ENCODE peak calls at places on chromosomes 16 and 17, in seven cellular contexts. One of them, this sample, is unnamed.
A peak's percentile ranks its signal among the peaks of the same experiment; 100 is the strongest.

GRCh38 chr16:82990155-82990554 is 363.4 kb downstream of the CDH13 start:
- DNase-seq in endodermal cell: no peak
- DNase-seq in transverse colon: no peak
- DNase-seq in aorta: no peak
- DNase-seq in left ventricle myocardium inferior: no peak
- DNase-seq in stomach: no peak
- DNase-seq in heart right ventricle: no peak
- DNase-seq in this sample: no peak

GRCh38 chr17:47907932-47908562 is 12.0 kb downstream of the SP2 start:
- DNase-seq in endodermal cell: no peak
- DNase-seq in transverse colon: no peak
- DNase-seq in aorta: no peak
- DNase-seq in left ventricle myocardium inferior: no peak
- DNase-seq in stomach: no peak
- DNase-seq in heart right ventricle: no peak
- DNase-seq in this sample: no peak

GRCh38 chr16:48003226-48003907 is 152.4 kb downstream of the ABCC12 start:
- DNase-seq in endodermal cell: peak; percentile 74
- DNase-seq in transverse colon: no peak
- DNase-seq in aorta: no peak
- DNase-seq in left ventricle myocardium inferior: no peak
- DNase-seq in stomach: no peak
- DNase-seq in heart right ventricle: no peak
- DNase-seq in this sample: no peak

GRCh38 chr17:9363440-9364350 is 211.9 kb downstream of the STX8 start:
- DNase-seq in endodermal cell: peak; percentile 22
- DNase-seq in transverse colon: no peak
- DNase-seq in aorta: no peak
- DNase-seq in left ventricle myocardium inferior: no peak
- DNase-seq in stomach: no peak
- DNase-seq in heart right ventricle: no peak
- DNase-seq in this sample: no peak

GRCh38 chr16:57618306-57619132 is 9.9 kb upstream of the ADGRG1 start:
- DNase-seq in endodermal cell: peak; percentile 42
- DNase-seq in transverse colon: no peak
- DNase-seq in aorta: peak; percentile 56
- DNase-seq in left ventricle myocardium inferior: no peak
- DNase-seq in stomach: peak; percentile 64
- DNase-seq in heart right ventricle: no peak
- DNase-seq in this sample: peak; percentile 68

GRCh38 chr17:64941045-64941444 is 21.8 kb upstream of the LRRC37A3 start:
- DNase-seq in endodermal cell: peak; percentile 10
- DNase-seq in transverse colon: no peak
- DNase-seq in aorta: no peak
- DNase-seq in left ventricle myocardium inferior: no peak
- DNase-seq in stomach: no peak
- DNase-seq in heart right ventricle: no peak
- DNase-seq in this sample: no peak

GRCh38 chr17:31136319-31136718 is 41.5 kb downstream of the NF1 start:
- DNase-seq in endodermal cell: no peak
- DNase-seq in transverse colon: no peak
- DNase-seq in aorta: no peak
- DNase-seq in left ventricle myocardium inferior: no peak
- DNase-seq in stomach: no peak
- DNase-seq in heart right ventricle: no peak
- DNase-seq in this sample: no peak

GRCh38 chr16:1964046-1964505 is 550 bp downstream of the RPS2 start:
- DNase-seq in endodermal cell: no peak
- DNase-seq in transverse colon: no peak
- DNase-seq in aorta: no peak
- DNase-seq in left ventricle myocardium inferior: no peak
- DNase-seq in stomach: no peak
- DNase-seq in heart right ventricle: peak; percentile 60
- DNase-seq in this sample: peak; percentile 76

GRCh38 chr17:82623707-82624106 is 24.5 kb downstream of the WDR45B start:
- DNase-seq in endodermal cell: no peak
- DNase-seq in transverse colon: no peak
- DNase-seq in aorta: peak; percentile 27
- DNase-seq in left ventricle myocardium inferior: no peak
- DNase-seq in stomach: no peak
- DNase-seq in heart right ventricle: no peak
- DNase-seq in this sample: no peak

GRCh38 chr16:50395763-50396710 is 27.2 kb upstream of the BRD7 start:
- DNase-seq in endodermal cell: no peak
- DNase-seq in transverse colon: no peak
- DNase-seq in aorta: no peak
- DNase-seq in left ventricle myocardium inferior: no peak
- DNase-seq in stomach: no peak
- DNase-seq in heart right ventricle: no peak
- DNase-seq in this sample: no peak

GRCh38 chr16:30076276-30076791 is 540 bp downstream of the PPP4C start:
- DNase-seq in endodermal cell: no peak
- DNase-seq in transverse colon: peak; percentile 22
- DNase-seq in aorta: peak; percentile 78
- DNase-seq in left ventricle myocardium inferior: no peak
- DNase-seq in stomach: no peak
- DNase-seq in heart right ventricle: no peak
- DNase-seq in this sample: no peak

GRCh38 chr17:74939534-74939933 is 3.8 kb downstream of the OTOP3 start:
- DNase-seq in endodermal cell: no peak
- DNase-seq in transverse colon: no peak
- DNase-seq in aorta: no peak
- DNase-seq in left ventricle myocardium inferior: no peak
- DNase-seq in stomach: no peak
- DNase-seq in heart right ventricle: no peak
- DNase-seq in this sample: no peak

GRCh38 chr16:53056528-53056881 is 1.7 kb downstream of the CHD9 start:
- DNase-seq in endodermal cell: no peak
- DNase-seq in transverse colon: peak; percentile 35
- DNase-seq in aorta: no peak
- DNase-seq in left ventricle myocardium inferior: no peak
- DNase-seq in stomach: no peak
- DNase-seq in heart right ventricle: no peak
- DNase-seq in this sample: no peak

GRCh38 chr16:71974068-71974818 is 26.0 kb downstream of the PKD1L3 start:
- DNase-seq in endodermal cell: no peak
- DNase-seq in transverse colon: no peak
- DNase-seq in aorta: no peak
- DNase-seq in left ventricle myocardium inferior: no peak
- DNase-seq in stomach: no peak
- DNase-seq in heart right ventricle: no peak
- DNase-seq in this sample: no peak

GRCh38 chr16:48366165-48367093 is 18.8 kb downstream of the SIAH1 start:
- DNase-seq in endodermal cell: peak; percentile 72
- DNase-seq in transverse colon: peak; percentile 64
- DNase-seq in aorta: no peak
- DNase-seq in left ventricle myocardium inferior: no peak
- DNase-seq in stomach: peak; percentile 53
- DNase-seq in heart right ventricle: no peak
- DNase-seq in this sample: no peak

GRCh38 chr16:30372037-30372712 is 1.9 kb upstream of the TBC1D10B start:
- DNase-seq in endodermal cell: peak; percentile 35
- DNase-seq in transverse colon: no peak
- DNase-seq in aorta: no peak
- DNase-seq in left ventricle myocardium inferior: no peak
- DNase-seq in stomach: no peak
- DNase-seq in heart right ventricle: no peak
- DNase-seq in this sample: no peak

GRCh38 chr16:1741553-1742165 is 29.7 kb downstream of the NME3 start:
- DNase-seq in endodermal cell: no peak
- DNase-seq in transverse colon: no peak
- DNase-seq in aorta: no peak
- DNase-seq in left ventricle myocardium inferior: no peak
- DNase-seq in stomach: no peak
- DNase-seq in heart right ventricle: no peak
- DNase-seq in this sample: no peak

GRCh38 chr17:14923981-14924380 is 341.1 kb downstream of the PMP22 start:
- DNase-seq in endodermal cell: no peak
- DNase-seq in transverse colon: no peak
- DNase-seq in aorta: no peak
- DNase-seq in left ventricle myocardium inferior: no peak
- DNase-seq in stomach: no peak
- DNase-seq in heart right ventricle: no peak
- DNase-seq in this sample: no peak

GRCh38 chr16:28110479-28110878 is 47.0 kb upstream of the GSG1L start:
- DNase-seq in endodermal cell: no peak
- DNase-seq in transverse colon: no peak
- DNase-seq in aorta: no peak
- DNase-seq in left ventricle myocardium inferior: no peak
- DNase-seq in stomach: peak; percentile 4
- DNase-seq in heart right ventricle: no peak
- DNase-seq in this sample: no peak

DNA sequence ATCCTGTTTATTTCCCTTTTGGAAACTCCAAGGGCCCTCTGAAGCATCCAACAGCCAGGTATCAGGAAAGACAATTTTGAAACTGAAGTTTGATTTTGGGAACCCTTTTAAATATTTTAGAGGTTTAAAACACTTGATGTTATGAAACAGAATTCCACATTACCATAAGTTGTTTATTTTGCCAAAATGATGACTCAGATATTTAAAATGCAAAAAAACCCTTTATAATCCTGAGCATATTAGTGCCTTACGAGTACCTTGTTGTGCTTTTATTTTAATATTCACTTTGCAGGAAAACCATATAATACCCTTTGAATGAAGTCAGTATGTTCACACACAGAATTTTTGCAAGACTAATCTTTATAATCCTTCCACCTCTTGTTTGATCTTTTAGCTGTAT is 765.1 kb upstream of the CA10 start:
- DNase-seq in endodermal cell: no peak
- DNase-seq in transverse colon: no peak
- DNase-seq in aorta: no peak
- DNase-seq in left ventricle myocardium inferior: no peak
- DNase-seq in stomach: no peak
- DNase-seq in heart right ventricle: no peak
- DNase-seq in this sample: no peak
- H3K36me3 ChIP-seq in endodermal cell: no peaks in the 10 kb centered on the region
- H3K36me3 ChIP-seq in transverse colon: no peaks in the 10 kb centered on the region
- H3K36me3 ChIP-seq in aorta: no peaks in the 10 kb centered on the region
- H3K36me3 ChIP-seq in left ventricle myocardium inferior: no peaks in the 10 kb centered on the region
- H3K36me3 ChIP-seq in stomach: no peaks in the 10 kb centered on the region
- H3K36me3 ChIP-seq in heart right ventricle: no peaks in the 10 kb centered on the region
- H3K36me3 ChIP-seq in this sample: no peaks in the 10 kb centered on the region

GRCh38 chr17:17175917-17176316 is 30.2 kb downstream of the PLD6 start:
- DNase-seq in endodermal cell: no peak
- DNase-seq in transverse colon: no peak
- DNase-seq in aorta: no peak
- DNase-seq in left ventricle myocardium inferior: no peak
- DNase-seq in stomach: no peak
- DNase-seq in heart right ventricle: no peak
- DNase-seq in this sample: no peak
- H3K4me3 ChIP-seq in endodermal cell: no peak overlapping the region
- H3K4me3 ChIP-seq in transverse colon: no peak overlapping the region
- H3K4me3 ChIP-seq in aorta: no peak overlapping the region
- H3K4me3 ChIP-seq in left ventricle myocardium inferior: no peak overlapping the region
- H3K4me3 ChIP-seq in stomach: no peak overlapping the region
- H3K4me3 ChIP-seq in heart right ventricle: no peak overlapping the region
- H3K4me3 ChIP-seq in this sample: no peak overlapping the region

GRCh38 chr16:19567560-19567959 is 12.1 kb downstream of the VPS35L start:
- DNase-seq in endodermal cell: no peak
- DNase-seq in transverse colon: no peak
- DNase-seq in aorta: no peak
- DNase-seq in left ventricle myocardium inferior: no peak
- DNase-seq in stomach: no peak
- DNase-seq in heart right ventricle: no peak
- DNase-seq in this sample: no peak

GRCh38 chr16:19563377-19563776 is 7.9 kb downstream of the VPS35L start:
- DNase-seq in endodermal cell: no peak
- DNase-seq in transverse colon: no peak
- DNase-seq in aorta: no peak
- DNase-seq in left ventricle myocardium inferior: no peak
- DNase-seq in stomach: no peak
- DNase-seq in heart right ventricle: no peak
- DNase-seq in this sample: no peak

DNA sequence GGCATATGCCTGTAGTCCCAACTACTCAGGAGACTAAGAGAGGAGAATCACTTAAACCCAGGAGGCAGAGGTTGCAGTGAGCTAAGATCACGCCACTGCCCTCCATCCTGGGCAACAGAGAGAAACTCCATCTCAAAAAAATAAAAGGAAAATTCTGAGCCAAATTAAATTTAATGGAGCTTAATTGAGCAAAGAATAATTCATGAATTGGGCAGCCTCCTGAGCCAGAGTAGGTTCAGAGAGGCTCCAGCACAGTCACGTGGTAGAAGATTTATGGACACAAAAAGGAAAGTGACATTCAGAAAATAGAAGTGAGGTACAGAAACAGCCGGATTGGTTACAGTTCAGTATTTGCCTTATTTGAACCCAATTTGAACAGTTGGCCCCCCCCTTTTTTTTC is 10.9 kb downstream of the VPS35L start:
- DNase-seq in endodermal cell: no peak
- DNase-seq in transverse colon: no peak
- DNase-seq in aorta: no peak
- DNase-seq in left ventricle myocardium inferior: no peak
- DNase-seq in stomach: no peak
- DNase-seq in heart right ventricle: no peak
- DNase-seq in this sample: no peak
- H3K36me3 ChIP-seq in endodermal cell: peaks cover 37% of the 10 kb centered on the region
- H3K36me3 ChIP-seq in transverse colon: no peaks in the 10 kb centered on the region
- H3K36me3 ChIP-seq in aorta: peaks cover 9% of the 10 kb centered on the region
- H3K36me3 ChIP-seq in left ventricle myocardium inferior: peaks cover 75% of the 10 kb centered on the region
- H3K36me3 ChIP-seq in stomach: peaks cover 35% of the 10 kb centered on the region
- H3K36me3 ChIP-seq in heart right ventricle: peaks cover 72% of the 10 kb centered on the region
- H3K36me3 ChIP-seq in this sample: peaks cover 30% of the 10 kb centered on the region

DNA sequence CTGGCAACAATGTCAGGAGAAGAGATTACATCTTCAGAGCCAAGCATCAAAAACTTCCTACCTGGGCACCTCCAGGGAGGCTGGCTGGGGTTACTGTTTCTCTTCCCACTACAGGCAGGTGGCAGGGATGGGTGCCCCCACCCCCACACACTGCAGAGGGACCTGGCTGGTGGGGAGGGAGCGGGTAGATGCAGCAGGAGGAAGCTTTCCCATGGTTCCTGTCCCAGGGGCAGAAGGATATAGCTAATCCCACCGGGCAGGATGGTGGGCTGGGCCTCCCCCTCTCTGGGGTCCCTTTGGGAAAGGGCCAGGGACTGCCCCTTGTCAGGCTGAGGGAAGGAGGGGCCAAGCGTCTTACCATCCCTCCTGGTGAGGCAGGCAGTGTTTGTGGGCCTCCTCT is 16.7 kb upstream of the MTMR4 start:
- DNase-seq in endodermal cell: peak; percentile 77
- DNase-seq in transverse colon: no peak
- DNase-seq in aorta: no peak
- DNase-seq in left ventricle myocardium inferior: no peak
- DNase-seq in stomach: no peak
- DNase-seq in heart right ventricle: no peak
- DNase-seq in this sample: no peak
- H3K4me3 ChIP-seq in endodermal cell: peak overlapping the region; percentile 78
- H3K4me3 ChIP-seq in transverse colon: peak overlapping the region; percentile 13
- H3K4me3 ChIP-seq in aorta: peak overlapping the region; percentile 69
- H3K4me3 ChIP-seq in left ventricle myocardium inferior: peak overlapping the region; percentile 75
- H3K4me3 ChIP-seq in stomach: peak overlapping the region; percentile 58
- H3K4me3 ChIP-seq in heart right ventricle: peak overlapping the region; percentile 61
- H3K4me3 ChIP-seq in this sample: peak overlapping the region; percentile 59

This sample was measured in pancreas.